ENCODE peak calls at places on chromosomes 6 and 20, in eight cellular contexts. One of them, this sample, is unnamed.

GRCh38 chr6:17278289-17279061 is 2.7 kb upstream of the RBM24 start:
- DNase-seq in astrocyte: peak
- DNase-seq in fibroblast of the aortic adventitia: peak
- DNase-seq in GM13977: no peak
- DNase-seq in suprapubic skin: no peak
- DNase-seq in lower lobe of right lung: no peak
- DNase-seq in Peyer's patch: no peak
- DNase-seq in BJ: peak
- DNase-seq in this sample: peak

GRCh38 chr6:22829070-22829469 is 259.7 kb downstream of the HDGFL1 start:
- DNase-seq in astrocyte: no peak
- DNase-seq in suprapubic skin: no peak
- DNase-seq in BJ: no peak
- DNase-seq in fibroblast of the aortic adventitia: no peak
- DNase-seq in GM13977: no peak
- DNase-seq in lower lobe of right lung: no peak
- DNase-seq in Peyer's patch: no peak
- DNase-seq in this sample: no peak

GRCh38 chr6:131251593-131252204 is 116.4 kb downstream of the AKAP7 start:
- DNase-seq in fibroblast of the aortic adventitia: peak
- DNase-seq in GM13977: no peak
- DNase-seq in BJ: no peak
- DNase-seq in lower lobe of right lung: no peak
- DNase-seq in suprapubic skin: no peak
- DNase-seq in Peyer's patch: no peak
- DNase-seq in astrocyte: no peak
- DNase-seq in this sample: no peak

GRCh38 chr6:28322661-28323060 is 13.3 kb downstream of the ZSCAN31 start:
- DNase-seq in BJ: no peak
- DNase-seq in lower lobe of right lung: no peak
- DNase-seq in GM13977: no peak
- DNase-seq in astrocyte: no peak
- DNase-seq in suprapubic skin: no peak
- DNase-seq in fibroblast of the aortic adventitia: no peak
- DNase-seq in Peyer's patch: no peak
- DNase-seq in this sample: no peak

GRCh38 chr6:157037165-157037564 is 260.0 kb downstream of the ARID1B start:
- DNase-seq in fibroblast of the aortic adventitia: peak
- DNase-seq in astrocyte: no peak
- DNase-seq in Peyer's patch: no peak
- DNase-seq in suprapubic skin: no peak
- DNase-seq in BJ: no peak
- DNase-seq in lower lobe of right lung: no peak
- DNase-seq in GM13977: no peak
- DNase-seq in this sample: no peak

GRCh38 chr20:19975901-19976300 is 41.3 kb upstream of the NAA20 start:
- DNase-seq in fibroblast of the aortic adventitia: peak
- DNase-seq in suprapubic skin: no peak
- DNase-seq in astrocyte: peak
- DNase-seq in Peyer's patch: no peak
- DNase-seq in lower lobe of right lung: no peak
- DNase-seq in GM13977: no peak
- DNase-seq in BJ: no peak
- DNase-seq in this sample: no peak

GRCh38 chr20:32678948-32679347 is 5.2 kb upstream of the C20orf203 start:
- DNase-seq in Peyer's patch: no peak
- DNase-seq in astrocyte: peak
- DNase-seq in fibroblast of the aortic adventitia: peak
- DNase-seq in GM13977: no peak
- DNase-seq in BJ: no peak
- DNase-seq in lower lobe of right lung: no peak
- DNase-seq in suprapubic skin: no peak
- DNase-seq in this sample: no peak

GRCh38 chr20:33561981-33562601 is 72.2 kb downstream of the CBFA2T2 start:
- DNase-seq in fibroblast of the aortic adventitia: peak
- DNase-seq in astrocyte: peak
- DNase-seq in suprapubic skin: peak
- DNase-seq in Peyer's patch: peak
- DNase-seq in GM13977: no peak
- DNase-seq in BJ: peak
- DNase-seq in lower lobe of right lung: no peak
- DNase-seq in this sample: peak

GRCh38 chr6:159996626-159997497 is 28.0 kb downstream of the IGF2R start:
- DNase-seq in GM13977: no peak
- DNase-seq in lower lobe of right lung: no peak
- DNase-seq in BJ: no peak
- DNase-seq in astrocyte: no peak
- DNase-seq in suprapubic skin: no peak
- DNase-seq in fibroblast of the aortic adventitia: no peak
- DNase-seq in Peyer's patch: no peak
- DNase-seq in this sample: no peak

GRCh38 chr20:59381658-59382057 is 81.2 kb downstream of the EDN3 start:
- DNase-seq in GM13977: no peak
- DNase-seq in astrocyte: no peak
- DNase-seq in suprapubic skin: no peak
- DNase-seq in Peyer's patch: no peak
- DNase-seq in fibroblast of the aortic adventitia: no peak
- DNase-seq in BJ: no peak
- DNase-seq in lower lobe of right lung: no peak
- DNase-seq in this sample: no peak
- TF ChIP-seq CTCF in GM13977: no peak
- TF ChIP-seq CTCF in astrocyte: no peak
- TF ChIP-seq CTCF in suprapubic skin: no peak
- TF ChIP-seq CTCF in Peyer's patch: no peak
- TF ChIP-seq CTCF in fibroblast of the aortic adventitia: no peak
- TF ChIP-seq CTCF in BJ: no peak
- TF ChIP-seq CTCF in lower lobe of right lung: no peak
- TF ChIP-seq CTCF in this sample: no peak

GRCh38 chr20:50265245-50265946 is 74.8 kb downstream of the CEBPB start:
- DNase-seq in suprapubic skin: no peak
- DNase-seq in astrocyte: no peak
- DNase-seq in lower lobe of right lung: peak
- DNase-seq in Peyer's patch: no peak
- DNase-seq in fibroblast of the aortic adventitia: no peak
- DNase-seq in GM13977: no peak
- DNase-seq in BJ: no peak
- DNase-seq in this sample: no peak

GRCh38 chr20:50266293-50267040 is 75.8 kb downstream of the CEBPB start:
- DNase-seq in Peyer's patch: no peak
- DNase-seq in BJ: no peak
- DNase-seq in astrocyte: no peak
- DNase-seq in lower lobe of right lung: no peak
- DNase-seq in fibroblast of the aortic adventitia: no peak
- DNase-seq in GM13977: no peak
- DNase-seq in suprapubic skin: no peak
- DNase-seq in this sample: no peak

GRCh38 chr20:50269111-50270033 is 78.7 kb downstream of the CEBPB start:
- DNase-seq in GM13977: no peak
- DNase-seq in astrocyte: no peak
- DNase-seq in suprapubic skin: no peak
- DNase-seq in Peyer's patch: no peak
- DNase-seq in BJ: no peak
- DNase-seq in lower lobe of right lung: no peak
- DNase-seq in fibroblast of the aortic adventitia: no peak
- DNase-seq in this sample: no peak

GRCh38 chr20:50267866-50268219 is 77.2 kb downstream of the CEBPB start:
- DNase-seq in GM13977: no peak
- DNase-seq in fibroblast of the aortic adventitia: no peak
- DNase-seq in BJ: no peak
- DNase-seq in astrocyte: no peak
- DNase-seq in Peyer's patch: no peak
- DNase-seq in lower lobe of right lung: no peak
- DNase-seq in suprapubic skin: no peak
- DNase-seq in this sample: no peak

GRCh38 chr20:50267041-50267865 is 76.6 kb downstream of the CEBPB start:
- DNase-seq in astrocyte: peak
- DNase-seq in lower lobe of right lung: peak
- DNase-seq in GM13977: no peak
- DNase-seq in fibroblast of the aortic adventitia: peak
- DNase-seq in BJ: no peak
- DNase-seq in suprapubic skin: peak
- DNase-seq in Peyer's patch: peak
- DNase-seq in this sample: no peak
- TF ChIP-seq CTCF in astrocyte: no peak
- TF ChIP-seq CTCF in lower lobe of right lung: no peak
- TF ChIP-seq CTCF in GM13977: no peak
- TF ChIP-seq CTCF in fibroblast of the aortic adventitia: peak
- TF ChIP-seq CTCF in BJ: no peak
- TF ChIP-seq CTCF in suprapubic skin: no peak
- TF ChIP-seq CTCF in Peyer's patch: no peak
- TF ChIP-seq CTCF in this sample: no peak

DNA sequence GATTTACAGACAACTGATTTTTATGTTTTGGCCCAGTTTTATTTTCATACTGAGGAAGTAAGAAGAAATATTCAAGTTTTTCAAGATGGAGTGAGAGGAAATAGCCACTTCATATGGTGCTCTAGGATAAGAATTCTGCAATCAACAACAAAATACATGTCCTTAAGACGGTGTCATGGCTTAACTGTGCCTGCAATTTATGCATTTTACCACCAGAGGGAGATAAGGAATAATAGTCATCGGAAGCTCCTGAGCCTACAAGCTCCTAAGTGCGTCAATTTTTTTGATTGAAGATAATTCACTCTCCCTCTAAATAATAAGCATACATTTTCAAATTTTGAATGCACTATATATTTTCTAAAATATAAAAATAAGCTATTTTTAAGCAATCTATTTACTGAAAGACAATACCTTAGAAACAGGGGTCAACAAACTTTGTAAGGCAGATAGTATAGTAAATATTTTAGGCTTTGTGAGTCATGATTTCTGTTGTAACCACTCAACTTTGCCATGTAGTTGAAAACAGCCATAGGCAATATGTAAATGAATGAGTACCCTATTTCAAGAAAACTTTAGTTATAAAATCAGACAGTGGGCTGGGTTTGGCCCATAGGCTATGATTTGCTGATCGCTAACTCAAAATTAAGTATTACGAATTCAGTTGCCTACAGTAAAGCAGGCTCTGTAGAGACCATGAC is 230.9 kb upstream of the DTNBP1 start:
- DNase-seq in lower lobe of right lung: no peak
- DNase-seq in astrocyte: no peak
- DNase-seq in fibroblast of the aortic adventitia: peak
- DNase-seq in BJ: no peak
- DNase-seq in Peyer's patch: no peak
- DNase-seq in suprapubic skin: no peak
- DNase-seq in GM13977: no peak
- DNase-seq in this sample: no peak
- TF ChIP-seq CTCF in lower lobe of right lung: peak
- TF ChIP-seq CTCF in astrocyte: no peak
- TF ChIP-seq CTCF in fibroblast of the aortic adventitia: peak
- TF ChIP-seq CTCF in BJ: peak
- TF ChIP-seq CTCF in Peyer's patch: peak
- TF ChIP-seq CTCF in suprapubic skin: no peak
- TF ChIP-seq CTCF in GM13977: peak
- TF ChIP-seq CTCF in this sample: peak

GRCh38 chr20:63641792-63642517 is 11.3 kb downstream of the STMN3 start:
- DNase-seq in Peyer's patch: peak
- DNase-seq in GM13977: peak
- DNase-seq in astrocyte: peak
- DNase-seq in BJ: no peak
- DNase-seq in fibroblast of the aortic adventitia: peak
- DNase-seq in suprapubic skin: peak
- DNase-seq in lower lobe of right lung: peak
- DNase-seq in this sample: no peak
- TF ChIP-seq CTCF in Peyer's patch: peak
- TF ChIP-seq CTCF in GM13977: peak
- TF ChIP-seq CTCF in astrocyte: peak
- TF ChIP-seq CTCF in BJ: peak
- TF ChIP-seq CTCF in fibroblast of the aortic adventitia: peak
- TF ChIP-seq CTCF in suprapubic skin: peak
- TF ChIP-seq CTCF in lower lobe of right lung: peak
- TF ChIP-seq CTCF in this sample: peak

DNA sequence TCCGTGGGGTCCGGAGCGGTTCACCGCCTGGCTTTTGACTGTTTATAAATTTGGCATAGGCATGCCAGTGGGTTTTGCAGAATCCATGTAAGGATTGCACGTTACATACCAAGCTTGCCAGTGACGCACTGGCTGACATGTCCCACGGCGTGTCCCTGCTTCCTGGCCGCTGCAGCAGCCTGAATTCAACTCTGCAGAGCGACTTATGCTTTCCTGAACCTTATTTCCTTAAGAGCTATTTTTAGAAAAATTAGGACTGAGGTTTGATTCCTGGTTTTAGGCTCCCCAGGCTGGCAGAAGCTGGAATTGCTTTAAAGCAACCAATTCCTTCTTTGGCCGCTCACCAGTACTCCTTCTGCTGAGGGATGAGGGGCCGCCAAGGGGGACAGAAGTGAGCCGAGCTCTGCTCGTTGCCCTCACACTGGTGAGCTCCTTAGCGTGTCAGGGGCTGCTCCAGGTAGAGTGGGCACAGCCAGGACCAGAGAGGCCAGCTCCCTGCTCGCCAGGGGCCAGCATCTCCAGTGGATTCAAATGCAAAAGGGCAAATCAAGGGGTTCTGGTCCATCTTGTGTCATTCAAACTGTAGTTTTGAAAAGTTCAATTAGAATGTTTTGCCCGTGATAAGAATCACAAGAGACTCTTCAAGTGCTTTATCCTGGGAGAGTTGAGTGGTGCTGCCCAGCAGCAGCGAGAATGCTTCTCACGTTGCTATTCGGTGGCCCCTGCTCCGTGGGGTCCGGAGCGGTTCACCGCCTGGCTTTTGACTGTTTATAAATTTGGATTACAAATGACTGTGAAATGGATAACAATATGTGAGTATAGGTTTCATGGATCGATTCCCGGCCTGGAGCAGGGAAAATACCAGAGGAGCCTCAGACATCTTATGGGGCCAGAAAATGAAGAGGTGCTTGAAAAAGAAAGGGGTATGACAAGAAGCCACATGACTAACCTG is 17.5 kb upstream of the IRF4 start:
- DNase-seq in BJ: no peak
- DNase-seq in GM13977: no peak
- DNase-seq in astrocyte: no peak
- DNase-seq in suprapubic skin: peak
- DNase-seq in fibroblast of the aortic adventitia: peak
- DNase-seq in lower lobe of right lung: no peak
- DNase-seq in Peyer's patch: no peak
- DNase-seq in this sample: no peak
- TF ChIP-seq CTCF in BJ: no peak
- TF ChIP-seq CTCF in GM13977: no peak
- TF ChIP-seq CTCF in astrocyte: no peak
- TF ChIP-seq CTCF in suprapubic skin: no peak
- TF ChIP-seq CTCF in fibroblast of the aortic adventitia: peak
- TF ChIP-seq CTCF in lower lobe of right lung: no peak
- TF ChIP-seq CTCF in Peyer's patch: no peak
- TF ChIP-seq CTCF in this sample: peak

GRCh38 chr6:95866732-95867131 is 149.0 kb upstream of the FUT9 start:
- DNase-seq in lower lobe of right lung: no peak
- DNase-seq in fibroblast of the aortic adventitia: no peak
- DNase-seq in Peyer's patch: no peak
- DNase-seq in GM13977: peak
- DNase-seq in BJ: no peak
- DNase-seq in astrocyte: no peak
- DNase-seq in suprapubic skin: no peak
- DNase-seq in this sample: no peak
- TF ChIP-seq CTCF in lower lobe of right lung: peak
- TF ChIP-seq CTCF in fibroblast of the aortic adventitia: no peak
- TF ChIP-seq CTCF in Peyer's patch: no peak
- TF ChIP-seq CTCF in GM13977: peak
- TF ChIP-seq CTCF in BJ: no peak
- TF ChIP-seq CTCF in astrocyte: peak
- TF ChIP-seq CTCF in suprapubic skin: no peak
- TF ChIP-seq CTCF in this sample: no peak

This sample was measured in AG09309.